ENCODE peak calls at places on chromosome 22, in four cellular contexts. I, K, R and H are unnamed samples.
A peak's percentile ranks its signal among the peaks of the same experiment; 100 is the strongest.

GRCh38 chr22:19806213-19807160 is 45.9 kb downstream of the TBX1 start:
- DNase-seq in I (no peak), K (no peak), R (no peak), H (no peak)

GRCh38 chr22:26471522-26471921 is 12.1 kb downstream of the HPS4 start:
- DNase-seq in I (no peak), K (no peak), R (no peak), H (no peak)

GRCh38 chr22:46774456-46775363 is 12.3 kb downstream of the TBC1D22A start:
- DNase-seq in I (no peak), K (no peak), R (no peak), H (no peak)

GRCh38 chr22:42214625-42215415 is 55.6 kb downstream of the TCF20 start:
- DNase-seq in I (no peak), K (no peak), R (peak; percentile 95), H (no peak)

GRCh38 chr22:27885977-27886842 is 32.8 kb downstream of the PITPNB start:
- DNase-seq in I (peak; percentile 30), K (no peak), R (peak; percentile 49), H (peak; percentile 21)

GRCh38 chr22:44331881-44332714 is 19.3 kb upstream of the SHISAL1 start:
- DNase-seq in I (no peak), K (no peak), R (no peak), H (no peak)

GRCh38 chr22:36445158-36445668 is 36.2 kb downstream of the TXN2 start:
- DNase-seq in I (no peak), K (no peak), R (no peak), H (no peak)

GRCh38 chr22:44500623-44501022 is 2.6 kb upstream of the RTL6 start:
- DNase-seq in I (no peak), K (no peak), R (no peak), H (no peak)

GRCh38 chr22:21001601-21002325 is at the start of gene THAP7:
- DNase-seq in I (peak; percentile 93), K (peak; percentile 96), R (peak; percentile 93), H (peak; percentile 92)

GRCh38 chr22:49884075-49884474 is 30.4 kb downstream of the ZBED4 start:
- DNase-seq in I (no peak), K (no peak), R (no peak), H (no peak)

GRCh38 chr22:41021039-41021654 is 70.0 kb downstream of the RBX1 start:
- DNase-seq in I (no peak), K (peak; percentile 4), R (peak; percentile 1), H (no peak)

GRCh38 chr22:39288135-39288898 is 31.1 kb downstream of the RPL3 start:
- DNase-seq in I (no peak), K (no peak), R (no peak), H (no peak)

GRCh38 chr22:40033586-40034380 is 39.0 kb downstream of the FAM83F start:
- DNase-seq in I (no peak), K (no peak), R (no peak), H (no peak)

GRCh38 chr22:31046591-31047226 is 34.4 kb upstream of the SMTN start:
- DNase-seq in I (no peak), K (no peak), R (peak; percentile 20), H (no peak)

GRCh38 chr22:46576556-46577351 is 39.3 kb upstream of the CELSR1 start:
- DNase-seq in I (no peak), K (no peak), R (no peak), H (peak; percentile 26)

GRCh38 chr22:47739216-47739615 is 976.8 kb downstream of the TBC1D22A start:
- DNase-seq in I (no peak), K (no peak), R (no peak), H (no peak)

GRCh38 chr22:21898354-21898896 is 31.0 kb upstream of the MAPK1 start:
- DNase-seq in I (no peak), K (no peak), R (no peak), H (no peak)

GRCh38 chr22:45476814-45477213 is 25.9 kb upstream of the FBLN1 start:
- DNase-seq in I (no peak), K (no peak), R (no peak), H (no peak)

GRCh38 chr22:42648368-42649260 is 578 bp downstream of the CYB5R3 start:
- DNase-seq in I (peak; percentile 21), K (no peak), R (peak; percentile 33), H (no peak)

GRCh38 chr22:35589071-35589735 is 27.9 kb downstream of the MB start:
- DNase-seq in I (no peak), K (no peak), R (no peak), H (no peak)

GRCh38 chr22:44746836-44747519 is 5.4 kb upstream of the ARHGAP8 start:
- DNase-seq in I (no peak), K (no peak), R (no peak), H (no peak)

GRCh38 chr22:44567846-44568493 is 69.9 kb upstream of the RTL6 start:
- DNase-seq in I (peak; percentile 52), K (peak; percentile 12), R (peak; percentile 2), H (peak; percentile 13)

GRCh38 chr22:19430890-19431541 is 517 bp downstream of the HIRA start:
- DNase-seq in I (peak; percentile 14), K (no peak), R (no peak), H (no peak)

GRCh38 chr22:45334068-45334467 is 24.3 kb downstream of the FAM118A start:
- DNase-seq in I (no peak), K (no peak), R (no peak), H (no peak)